ENCODE peak calls at places on chromosomes 16 and 17, in five cellular contexts. One of them, this sample, is unnamed.
A peak's percentile ranks its signal among the peaks of the same experiment; 100 is the strongest.

GRCh38 chr17:76888661-76889060 is 20.5 kb downstream of the MGAT5B start:
- DNase-seq in NCI-H460: no peak
- DNase-seq in central memory CD4-positive, alpha-beta T cell: no peak
- DNase-seq in tibial artery: no peak
- DNase-seq in H54: no peak
- DNase-seq in this sample: no peak

GRCh38 chr16:19527161-19527560 is 3.4 kb downstream of the CCP110 start:
- DNase-seq in NCI-H460: no peak
- DNase-seq in central memory CD4-positive, alpha-beta T cell: no peak
- DNase-seq in tibial artery: no peak
- DNase-seq in H54: no peak
- DNase-seq in this sample: no peak

GRCh38 chr17:81110488-81111040 is 54.7 kb upstream of the PVALEF start:
- DNase-seq in NCI-H460: no peak
- DNase-seq in central memory CD4-positive, alpha-beta T cell: no peak
- DNase-seq in tibial artery: no peak
- DNase-seq in H54: no peak
- DNase-seq in this sample: no peak

GRCh38 chr16:77288222-77288621 is 89.0 kb downstream of the SYCE1L start:
- DNase-seq in NCI-H460: no peak
- DNase-seq in central memory CD4-positive, alpha-beta T cell: no peak
- DNase-seq in tibial artery: no peak
- DNase-seq in H54: no peak
- DNase-seq in this sample: no peak

GRCh38 chr17:6643460-6644125 is 2.7 kb downstream of the TXNDC17 start:
- DNase-seq in NCI-H460: no peak
- DNase-seq in central memory CD4-positive, alpha-beta T cell: no peak
- DNase-seq in tibial artery: no peak
- DNase-seq in H54: no peak
- DNase-seq in this sample: no peak

GRCh38 chr16:55469821-55470532 is 9.0 kb upstream of the MMP2 start:
- DNase-seq in NCI-H460: no peak
- DNase-seq in central memory CD4-positive, alpha-beta T cell: no peak
- DNase-seq in tibial artery: peak; percentile 62
- DNase-seq in H54: no peak
- DNase-seq in this sample: no peak

GRCh38 chr16:21302898-21303528 is 24.9 kb upstream of the CRYM start:
- DNase-seq in NCI-H460: peak; percentile 82
- DNase-seq in central memory CD4-positive, alpha-beta T cell: no peak
- DNase-seq in tibial artery: no peak
- DNase-seq in H54: peak; percentile 40
- DNase-seq in this sample: no peak

GRCh38 chr16:2751577-2752034 is 832 bp upstream of the SRRM2 start:
- DNase-seq in NCI-H460: no peak
- DNase-seq in central memory CD4-positive, alpha-beta T cell: no peak
- DNase-seq in tibial artery: no peak
- DNase-seq in H54: no peak
- DNase-seq in this sample: no peak

GRCh38 chr16:54193656-54194007 is 93.0 kb downstream of the IRX3 start:
- DNase-seq in NCI-H460: peak; percentile 58
- DNase-seq in central memory CD4-positive, alpha-beta T cell: no peak
- DNase-seq in tibial artery: peak; percentile 89
- DNase-seq in H54: peak; percentile 77
- DNase-seq in this sample: peak; percentile 61

GRCh38 chr17:4858880-4859260 is 25.7 kb downstream of the MINK1 start:
- DNase-seq in NCI-H460: no peak
- DNase-seq in central memory CD4-positive, alpha-beta T cell: no peak
- DNase-seq in tibial artery: no peak
- DNase-seq in H54: peak; percentile 80
- DNase-seq in this sample: no peak

This sample was measured in SJSA1.